ENCODE peak calls at places on chromosome 13, in eight cellular contexts. E is fibroblast of the aortic adventitia, P is BE2C, M is nephron progenitor cell, L is heart right ventricle, T is HCT116, I is right atrium auricular region, O is progenitor cell of endocrine pancreas. C is an unnamed sample.

GRCh38 chr13:109162248-109163051 is 533.0 kb downstream of the MYO16 start:
- DNase-seq in L (no peak), P (no peak), O (no peak), E (no peak), T (no peak), I (no peak), M (no peak), C (no peak)

GRCh38 chr13:111567637-111568036 is 247.2 kb downstream of the TEX29 start:
- DNase-seq in O (no peak), E (no peak), T (no peak), P (no peak), I (no peak), L (no peak), M (no peak), C (no peak)

GRCh38 chr13:106173346-106173745 is 362.1 kb downstream of the EFNB2 start:
- DNase-seq in T (no peak), O (no peak), M (no peak), I (no peak), L (no peak), E (no peak), P (no peak), C (no peak)

GRCh38 chr13:96003304-96003703 is 49.9 kb downstream of the UGGT2 start:
- DNase-seq in P (no peak), L (no peak), I (no peak), T (peak; percentile 7), O (no peak), M (no peak), E (peak; percentile 17), C (no peak)

GRCh38 chr13:112689498-112690241 is at the start of gene ATP11A:
- DNase-seq in T (peak; percentile 47), E (peak; percentile 89), L (peak; percentile 96), P (peak; percentile 92), M (peak; percentile 89), I (peak; percentile 91), O (peak; percentile 81), C (peak; percentile 90)

GRCh38 chr13:46698910-46699460 is 98.0 kb downstream of the ESD start:
- DNase-seq in O (no peak), I (no peak), E (peak; percentile 64), T (no peak), L (no peak), P (peak; percentile 48), M (no peak), C (no peak)

GRCh38 chr13:32881074-32881791 is 135.0 kb upstream of the KL start:
- DNase-seq in T (no peak), L (no peak), O (no peak), M (no peak), E (peak; percentile 88), I (no peak), P (no peak), C (no peak)

GRCh38 chr13:98026457-98026857 is 73.0 kb downstream of the IPO5 start:
- DNase-seq in E (no peak), M (no peak), L (no peak), I (no peak), T (no peak), O (no peak), P (no peak), C (no peak)

GRCh38 chr13:70841240-70842061 is 733.2 kb upstream of the KLHL1 start:
- DNase-seq in P (no peak), E (no peak), O (no peak), L (no peak), T (no peak), M (no peak), I (no peak), C (no peak)

GRCh38 chr13:24627090-24627714 is 53.0 kb upstream of the ATP12A start:
- DNase-seq in O (peak; percentile 66), I (no peak), L (no peak), T (peak; percentile 4), E (no peak), P (no peak), M (peak; percentile 83), C (peak; percentile 77)
- TF ChIP-seq CTCF in O (peak; percentile 89), I (peak; percentile 49), L (peak; percentile 49), T (peak; percentile 43), E (peak; percentile 55), P (peak; percentile 33), M (peak; percentile 97), C (peak; percentile 92)

GRCh38 chr13:84651288-84651687 is 769.0 kb upstream of the SLITRK1 start:
- DNase-seq in E (peak; percentile 81), O (no peak), M (no peak), L (no peak), T (no peak), I (no peak), P (no peak), C (no peak)

GRCh38 chr13:84648069-84648640 is 765.9 kb upstream of the SLITRK1 start:
- DNase-seq in I (no peak), P (no peak), L (no peak), E (peak; percentile 37), O (no peak), T (no peak), M (no peak), C (no peak)

GRCh38 chr13:84649853-84650252 is 767.6 kb upstream of the SLITRK1 start:
- DNase-seq in O (no peak), I (no peak), M (no peak), T (no peak), P (no peak), L (no peak), E (peak; percentile 35), C (no peak)

GRCh38 chr13:84641491-84641890 is 759.2 kb upstream of the SLITRK1 start:
- DNase-seq in O (no peak), T (no peak), M (no peak), E (peak; percentile 41), I (no peak), P (no peak), L (no peak), C (no peak)

DNA sequence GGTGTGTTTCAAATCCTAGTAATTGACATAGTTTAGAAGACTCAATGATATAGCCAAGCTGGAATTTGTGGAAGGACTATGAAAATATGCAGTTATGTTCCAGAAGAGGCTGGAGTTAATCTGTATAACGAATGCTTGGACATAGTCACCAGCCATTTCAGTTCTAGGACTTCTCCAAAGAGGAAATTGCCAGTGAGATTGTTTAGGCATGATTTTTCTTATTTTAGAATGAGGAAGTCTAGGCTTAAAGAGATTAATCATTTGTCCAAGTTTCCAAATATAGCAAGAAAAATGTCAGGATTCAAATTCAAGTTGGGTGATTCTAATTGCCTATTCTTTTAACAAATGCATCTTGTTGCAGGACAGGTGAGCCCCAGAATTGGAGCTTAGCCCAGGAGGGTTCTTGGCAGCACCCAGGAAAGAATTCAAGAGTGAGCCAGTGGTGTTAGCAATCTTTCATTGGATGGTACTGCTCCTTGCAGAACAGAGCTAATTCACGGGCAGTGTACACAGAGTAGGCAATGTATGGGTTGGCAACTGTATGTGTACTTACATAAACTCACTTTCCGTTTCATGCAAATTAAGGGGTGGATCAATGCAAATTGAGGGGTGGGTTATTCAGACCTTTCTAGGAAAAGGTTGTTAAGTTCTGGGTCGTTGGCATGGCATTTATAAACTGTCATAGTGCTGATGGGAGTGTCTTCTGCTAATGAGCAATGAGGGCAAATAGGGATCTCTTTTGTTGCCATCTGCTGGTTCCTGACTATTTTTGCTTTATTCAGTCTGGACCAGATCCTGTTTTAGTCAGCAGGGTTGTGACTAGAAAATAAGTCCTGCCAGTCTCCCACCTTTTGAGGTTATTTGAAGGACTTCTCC is 763.2 kb upstream of the SLITRK1 start:
- DNase-seq in P (no peak), L (no peak), O (no peak), E (peak; percentile 92), T (no peak), M (no peak), I (no peak), C (no peak)
- TF ChIP-seq CTCF in P (peak; percentile 31), L (no peak), O (no peak), E (no peak), T (no peak), M (no peak), I (no peak), C (no peak)

GRCh38 chr13:44320611-44321010 is 53.0 kb upstream of the SERP2 start:
- DNase-seq in L (no peak), E (no peak), I (no peak), O (no peak), P (no peak), M (no peak), T (no peak), C (no peak)

GRCh38 chr13:44321961-44322360 is 51.7 kb upstream of the SERP2 start:
- DNase-seq in M (no peak), T (no peak), O (no peak), L (no peak), P (no peak), I (no peak), E (no peak), C (no peak)

GRCh38 chr13:44323754-44324153 is 49.9 kb upstream of the SERP2 start:
- DNase-seq in P (no peak), M (no peak), E (no peak), I (no peak), O (no peak), T (no peak), L (no peak), C (no peak)

GRCh38 chr13:44326961-44327360 is 46.7 kb upstream of the SERP2 start:
- DNase-seq in P (no peak), L (no peak), E (no peak), O (no peak), M (no peak), I (no peak), T (no peak), C (no peak)

DNA sequence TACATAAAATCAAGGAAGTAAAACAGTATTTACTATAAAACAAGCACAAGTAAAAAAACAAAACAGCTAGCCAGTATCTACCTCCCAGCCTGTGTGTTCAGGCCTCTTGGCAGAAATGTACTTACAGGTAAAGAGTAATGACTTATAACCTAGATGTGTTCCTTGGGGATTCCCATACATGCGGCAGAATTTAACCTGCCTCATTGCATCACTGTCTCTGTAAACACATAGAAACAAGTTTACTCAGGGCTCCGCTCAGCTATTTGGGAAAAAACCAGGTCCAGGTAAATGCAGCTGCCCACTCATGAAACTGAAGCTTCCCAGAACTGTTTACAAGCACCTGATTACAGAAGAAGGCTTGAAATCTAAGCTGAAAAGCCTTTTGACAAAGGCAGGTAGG is 50.7 kb upstream of the SERP2 start:
- DNase-seq in O (no peak), M (no peak), P (no peak), T (no peak), L (no peak), E (no peak), I (no peak), C (no peak)
- TF ChIP-seq CTCF in O (no peak), M (no peak), P (no peak), T (no peak), L (no peak), E (no peak), I (no peak), C (no peak)

GRCh38 chr13:114146173-114146572 is 13.8 kb upstream of the RASA3 start:
- DNase-seq in P (no peak), I (no peak), T (no peak), M (no peak), E (no peak), O (no peak), L (no peak), C (no peak)

GRCh38 chr13:114145256-114145655 is 12.8 kb upstream of the RASA3 start:
- DNase-seq in E (no peak), O (no peak), P (no peak), M (no peak), L (no peak), I (no peak), T (no peak), C (peak; percentile 60)

GRCh38 chr13:114147803-114148520 is 15.5 kb upstream of the RASA3 start:
- DNase-seq in O (no peak), E (no peak), L (no peak), I (no peak), T (no peak), M (no peak), P (no peak), C (no peak)

GRCh38 chr13:114145722-114146121 is 13.3 kb upstream of the RASA3 start:
- DNase-seq in O (no peak), I (no peak), L (no peak), T (no peak), P (no peak), M (no peak), E (no peak), C (no peak)

GRCh38 chr13:114146629-114147028 is 14.2 kb upstream of the RASA3 start:
- DNase-seq in P (peak; percentile 46), T (no peak), O (no peak), I (no peak), L (no peak), E (no peak), M (no peak), C (peak; percentile 73)
- TF ChIP-seq CTCF in P (peak; percentile 37), T (no peak), O (peak; percentile 38), I (no peak), L (no peak), E (peak; percentile 37), M (peak; percentile 24), C (no peak)